ENCODE peak calls at places on chromosome 3, in seven cellular contexts. One of them, this sample, is unnamed.

GRCh38 chr3:192352142-192352541 is 375.2 kb downstream of the FGF12 start:
- DNase-seq in fibroblast of mammary gland: no peak
- DNase-seq in NCI-H774: no peak
- DNase-seq in stimulated activated CD4-positive, alpha-beta T cell treated with anti-CD3 and anti-CD28 coated beads, TNF-alpha, amount 100 ng/mL, for 4 hours: no peak
- DNase-seq in left kidney: no peak
- DNase-seq in nucleus accumbens: peak
- DNase-seq in epithelial cell of esophagus: no peak
- DNase-seq in this sample: no peak

GRCh38 chr3:116440196-116440595 is 5.1 kb downstream of the LSAMP start:
- DNase-seq in fibroblast of mammary gland: peak
- DNase-seq in NCI-H774: no peak
- DNase-seq in stimulated activated CD4-positive, alpha-beta T cell treated with anti-CD3 and anti-CD28 coated beads, TNF-alpha, amount 100 ng/mL, for 4 hours: no peak
- DNase-seq in left kidney: no peak
- DNase-seq in nucleus accumbens: no peak
- DNase-seq in epithelial cell of esophagus: peak
- DNase-seq in this sample: peak

GRCh38 chr3:141845407-141846049 is 30.9 kb upstream of the ATP1B3 start:
- DNase-seq in fibroblast of mammary gland: no peak
- DNase-seq in NCI-H774: no peak
- DNase-seq in stimulated activated CD4-positive, alpha-beta T cell treated with anti-CD3 and anti-CD28 coated beads, TNF-alpha, amount 100 ng/mL, for 4 hours: no peak
- DNase-seq in left kidney: no peak
- DNase-seq in nucleus accumbens: no peak
- DNase-seq in epithelial cell of esophagus: no peak
- DNase-seq in this sample: no peak

GRCh38 chr3:149476135-149476684 is 1.7 kb downstream of the TM4SF4 start:
- DNase-seq in fibroblast of mammary gland: no peak
- DNase-seq in NCI-H774: no peak
- DNase-seq in stimulated activated CD4-positive, alpha-beta T cell treated with anti-CD3 and anti-CD28 coated beads, TNF-alpha, amount 100 ng/mL, for 4 hours: no peak
- DNase-seq in left kidney: no peak
- DNase-seq in nucleus accumbens: no peak
- DNase-seq in epithelial cell of esophagus: no peak
- DNase-seq in this sample: no peak

GRCh38 chr3:71478568-71478967 is 105.0 kb downstream of the FOXP1 start:
- DNase-seq in fibroblast of mammary gland: peak
- DNase-seq in NCI-H774: no peak
- DNase-seq in stimulated activated CD4-positive, alpha-beta T cell treated with anti-CD3 and anti-CD28 coated beads, TNF-alpha, amount 100 ng/mL, for 4 hours: no peak
- DNase-seq in left kidney: no peak
- DNase-seq in nucleus accumbens: no peak
- DNase-seq in epithelial cell of esophagus: peak
- DNase-seq in this sample: no peak

GRCh38 chr3:135239485-135239884 is 444.4 kb downstream of the EPHB1 start:
- DNase-seq in fibroblast of mammary gland: no peak
- DNase-seq in NCI-H774: no peak
- DNase-seq in stimulated activated CD4-positive, alpha-beta T cell treated with anti-CD3 and anti-CD28 coated beads, TNF-alpha, amount 100 ng/mL, for 4 hours: no peak
- DNase-seq in left kidney: no peak
- DNase-seq in nucleus accumbens: no peak
- DNase-seq in epithelial cell of esophagus: no peak
- DNase-seq in this sample: no peak

GRCh38 chr3:69129531-69129930 is 7.1 kb upstream of the LMOD3 start:
- DNase-seq in fibroblast of mammary gland: peak
- DNase-seq in NCI-H774: no peak
- DNase-seq in stimulated activated CD4-positive, alpha-beta T cell treated with anti-CD3 and anti-CD28 coated beads, TNF-alpha, amount 100 ng/mL, for 4 hours: no peak
- DNase-seq in left kidney: peak
- DNase-seq in nucleus accumbens: no peak
- DNase-seq in epithelial cell of esophagus: no peak
- DNase-seq in this sample: no peak

GRCh38 chr3:87082806-87083440 is 92.0 kb upstream of the VGLL3 start:
- DNase-seq in fibroblast of mammary gland: peak
- DNase-seq in NCI-H774: peak
- DNase-seq in stimulated activated CD4-positive, alpha-beta T cell treated with anti-CD3 and anti-CD28 coated beads, TNF-alpha, amount 100 ng/mL, for 4 hours: no peak
- DNase-seq in left kidney: peak
- DNase-seq in nucleus accumbens: no peak
- DNase-seq in epithelial cell of esophagus: peak
- DNase-seq in this sample: peak

GRCh38 chr3:24237971-24238767 is 256.5 kb downstream of the THRB start:
- DNase-seq in fibroblast of mammary gland: peak
- DNase-seq in NCI-H774: peak
- DNase-seq in stimulated activated CD4-positive, alpha-beta T cell treated with anti-CD3 and anti-CD28 coated beads, TNF-alpha, amount 100 ng/mL, for 4 hours: no peak
- DNase-seq in left kidney: peak
- DNase-seq in nucleus accumbens: peak
- DNase-seq in epithelial cell of esophagus: peak
- DNase-seq in this sample: peak

GRCh38 chr3:108183178-108183577 is 39.0 kb downstream of the IFT57 start:
- DNase-seq in fibroblast of mammary gland: peak
- DNase-seq in NCI-H774: no peak
- DNase-seq in stimulated activated CD4-positive, alpha-beta T cell treated with anti-CD3 and anti-CD28 coated beads, TNF-alpha, amount 100 ng/mL, for 4 hours: no peak
- DNase-seq in left kidney: no peak
- DNase-seq in nucleus accumbens: no peak
- DNase-seq in epithelial cell of esophagus: no peak
- DNase-seq in this sample: no peak

GRCh38 chr3:27657404-27657803 is 64.7 kb downstream of the EOMES start:
- DNase-seq in fibroblast of mammary gland: no peak
- DNase-seq in NCI-H774: no peak
- DNase-seq in stimulated activated CD4-positive, alpha-beta T cell treated with anti-CD3 and anti-CD28 coated beads, TNF-alpha, amount 100 ng/mL, for 4 hours: no peak
- DNase-seq in left kidney: no peak
- DNase-seq in nucleus accumbens: no peak
- DNase-seq in epithelial cell of esophagus: peak
- DNase-seq in this sample: peak

GRCh38 chr3:173586176-173586575 is 188.6 kb downstream of the NLGN1 start:
- DNase-seq in fibroblast of mammary gland: no peak
- DNase-seq in NCI-H774: no peak
- DNase-seq in stimulated activated CD4-positive, alpha-beta T cell treated with anti-CD3 and anti-CD28 coated beads, TNF-alpha, amount 100 ng/mL, for 4 hours: no peak
- DNase-seq in left kidney: peak
- DNase-seq in nucleus accumbens: no peak
- DNase-seq in epithelial cell of esophagus: no peak
- DNase-seq in this sample: no peak

GRCh38 chr3:101695779-101696372 is 9.4 kb upstream of the RPL24 start:
- DNase-seq in fibroblast of mammary gland: peak
- DNase-seq in NCI-H774: no peak
- DNase-seq in stimulated activated CD4-positive, alpha-beta T cell treated with anti-CD3 and anti-CD28 coated beads, TNF-alpha, amount 100 ng/mL, for 4 hours: no peak
- DNase-seq in left kidney: peak
- DNase-seq in nucleus accumbens: no peak
- DNase-seq in epithelial cell of esophagus: peak
- DNase-seq in this sample: peak

GRCh38 chr3:190182418-190183043 is 61.8 kb upstream of the P3H2 start:
- DNase-seq in fibroblast of mammary gland: peak
- DNase-seq in NCI-H774: no peak
- DNase-seq in stimulated activated CD4-positive, alpha-beta T cell treated with anti-CD3 and anti-CD28 coated beads, TNF-alpha, amount 100 ng/mL, for 4 hours: no peak
- DNase-seq in left kidney: no peak
- DNase-seq in nucleus accumbens: no peak
- DNase-seq in epithelial cell of esophagus: peak
- DNase-seq in this sample: peak

GRCh38 chr3:61820306-61820992 is 259.1 kb downstream of the PTPRG start:
- DNase-seq in fibroblast of mammary gland: no peak
- DNase-seq in NCI-H774: no peak
- DNase-seq in stimulated activated CD4-positive, alpha-beta T cell treated with anti-CD3 and anti-CD28 coated beads, TNF-alpha, amount 100 ng/mL, for 4 hours: no peak
- DNase-seq in left kidney: no peak
- DNase-seq in nucleus accumbens: no peak
- DNase-seq in epithelial cell of esophagus: no peak
- DNase-seq in this sample: no peak

GRCh38 chr3:10116138-10116460 is 624 bp downstream of the BRK1 start:
- DNase-seq in fibroblast of mammary gland: peak
- DNase-seq in NCI-H774: no peak
- DNase-seq in stimulated activated CD4-positive, alpha-beta T cell treated with anti-CD3 and anti-CD28 coated beads, TNF-alpha, amount 100 ng/mL, for 4 hours: no peak
- DNase-seq in left kidney: peak
- DNase-seq in nucleus accumbens: no peak
- DNase-seq in epithelial cell of esophagus: peak
- DNase-seq in this sample: peak

GRCh38 chr3:159765860-159766294 is 222.8 kb upstream of the IL12A start:
- DNase-seq in fibroblast of mammary gland: no peak
- DNase-seq in NCI-H774: no peak
- DNase-seq in stimulated activated CD4-positive, alpha-beta T cell treated with anti-CD3 and anti-CD28 coated beads, TNF-alpha, amount 100 ng/mL, for 4 hours: no peak
- DNase-seq in left kidney: peak
- DNase-seq in nucleus accumbens: no peak
- DNase-seq in epithelial cell of esophagus: peak
- DNase-seq in this sample: no peak

GRCh38 chr3:52534281-52535183 is 875 bp upstream of the NT5DC2 start:
- DNase-seq in fibroblast of mammary gland: peak
- DNase-seq in NCI-H774: peak
- DNase-seq in stimulated activated CD4-positive, alpha-beta T cell treated with anti-CD3 and anti-CD28 coated beads, TNF-alpha, amount 100 ng/mL, for 4 hours: no peak
- DNase-seq in left kidney: peak
- DNase-seq in nucleus accumbens: no peak
- DNase-seq in epithelial cell of esophagus: peak
- DNase-seq in this sample: no peak

GRCh38 chr3:59482001-59482400 is 432.2 kb upstream of the CFAP20DC start:
- DNase-seq in fibroblast of mammary gland: no peak
- DNase-seq in NCI-H774: no peak
- DNase-seq in stimulated activated CD4-positive, alpha-beta T cell treated with anti-CD3 and anti-CD28 coated beads, TNF-alpha, amount 100 ng/mL, for 4 hours: no peak
- DNase-seq in left kidney: no peak
- DNase-seq in nucleus accumbens: no peak
- DNase-seq in epithelial cell of esophagus: peak
- DNase-seq in this sample: no peak

GRCh38 chr3:108552267-108553159 is 36.7 kb downstream of the CIP2A start:
- DNase-seq in fibroblast of mammary gland: peak
- DNase-seq in NCI-H774: no peak
- DNase-seq in stimulated activated CD4-positive, alpha-beta T cell treated with anti-CD3 and anti-CD28 coated beads, TNF-alpha, amount 100 ng/mL, for 4 hours: no peak
- DNase-seq in left kidney: peak
- DNase-seq in nucleus accumbens: no peak
- DNase-seq in epithelial cell of esophagus: peak
- DNase-seq in this sample: peak

GRCh38 chr3:135757421-135757820 is 208.1 kb upstream of the PPP2R3A start:
- DNase-seq in fibroblast of mammary gland: no peak
- DNase-seq in NCI-H774: no peak
- DNase-seq in stimulated activated CD4-positive, alpha-beta T cell treated with anti-CD3 and anti-CD28 coated beads, TNF-alpha, amount 100 ng/mL, for 4 hours: no peak
- DNase-seq in left kidney: no peak
- DNase-seq in nucleus accumbens: no peak
- DNase-seq in epithelial cell of esophagus: no peak
- DNase-seq in this sample: no peak

GRCh38 chr3:17738219-17738618 is 4.2 kb downstream of the TBC1D5 start:
- DNase-seq in fibroblast of mammary gland: no peak
- DNase-seq in NCI-H774: no peak
- DNase-seq in stimulated activated CD4-positive, alpha-beta T cell treated with anti-CD3 and anti-CD28 coated beads, TNF-alpha, amount 100 ng/mL, for 4 hours: no peak
- DNase-seq in left kidney: no peak
- DNase-seq in nucleus accumbens: no peak
- DNase-seq in epithelial cell of esophagus: no peak
- DNase-seq in this sample: no peak

GRCh38 chr3:141039573-141039972 is 11.6 kb upstream of the SPSB4 start:
- DNase-seq in fibroblast of mammary gland: no peak
- DNase-seq in NCI-H774: peak
- DNase-seq in stimulated activated CD4-positive, alpha-beta T cell treated with anti-CD3 and anti-CD28 coated beads, TNF-alpha, amount 100 ng/mL, for 4 hours: no peak
- DNase-seq in left kidney: peak
- DNase-seq in nucleus accumbens: no peak
- DNase-seq in epithelial cell of esophagus: peak
- DNase-seq in this sample: no peak

GRCh38 chr3:150447631-150448465 is 39.8 kb downstream of the TSC22D2 start:
- DNase-seq in fibroblast of mammary gland: no peak
- DNase-seq in NCI-H774: no peak
- DNase-seq in stimulated activated CD4-positive, alpha-beta T cell treated with anti-CD3 and anti-CD28 coated beads, TNF-alpha, amount 100 ng/mL, for 4 hours: no peak
- DNase-seq in left kidney: no peak
- DNase-seq in nucleus accumbens: no peak
- DNase-seq in epithelial cell of esophagus: peak
- DNase-seq in this sample: no peak

GRCh38 chr3:168024537-168024941 is 71.2 kb downstream of the GOLIM4 start:
- DNase-seq in fibroblast of mammary gland: peak
- DNase-seq in NCI-H774: peak
- DNase-seq in stimulated activated CD4-positive, alpha-beta T cell treated with anti-CD3 and anti-CD28 coated beads, TNF-alpha, amount 100 ng/mL, for 4 hours: no peak
- DNase-seq in left kidney: no peak
- DNase-seq in nucleus accumbens: no peak
- DNase-seq in epithelial cell of esophagus: peak
- DNase-seq in this sample: peak

GRCh38 chr3:169327969-169328368 is 335.5 kb downstream of the MECOM start:
- DNase-seq in fibroblast of mammary gland: no peak
- DNase-seq in NCI-H774: no peak
- DNase-seq in stimulated activated CD4-positive, alpha-beta T cell treated with anti-CD3 and anti-CD28 coated beads, TNF-alpha, amount 100 ng/mL, for 4 hours: no peak
- DNase-seq in left kidney: peak
- DNase-seq in nucleus accumbens: no peak
- DNase-seq in epithelial cell of esophagus: peak
- DNase-seq in this sample: no peak